ENCODE peak calls at places on chromosomes 3 and 15, in eight cellular contexts. Y, H, S, T, X, K, L and O are unnamed samples.

GRCh38 chr3:79081285-79081684 is 686.5 kb downstream of the ROBO1 start:
- DNase-seq in Y (no peak), H (no peak), S (no peak), T (no peak), X (no peak), K (no peak), L (no peak), O (no peak)

GRCh38 chr3:33577588-33577987 is 137.4 kb upstream of the UBP1 start:
- DNase-seq in Y (no peak), H (no peak), S (no peak), T (no peak), X (no peak), K (no peak), L (no peak), O (no peak)

GRCh38 chr3:170429050-170429449 is 10.4 kb downstream of the CLDN11 start:
- DNase-seq in Y (no peak), H (no peak), S (peak; percentile 57), T (no peak), X (peak; percentile 74), K (no peak), L (peak; percentile 89), O (no peak)

GRCh38 chr15:44882499-44882968 is 74.0 kb upstream of the TERB2 start:
- DNase-seq in Y (peak; percentile 54), H (no peak), S (no peak), T (no peak), X (no peak), K (no peak), L (no peak), O (no peak)

GRCh38 chr3:110254591-110254990 is 817.0 kb upstream of the NECTIN3 start:
- DNase-seq in Y (no peak), H (no peak), S (no peak), T (no peak), X (no peak), K (peak; percentile 7), L (no peak), O (no peak)

GRCh38 chr15:44101944-44102343 is 93.1 kb downstream of the FRMD5 start:
- DNase-seq in Y (no peak), H (no peak), S (peak; percentile 91), T (no peak), X (peak; percentile 55), K (no peak), L (peak; percentile 48), O (no peak)

GRCh38 chr3:194487289-194488006 is 646 bp upstream of the ATP13A3 start:
- DNase-seq in Y (peak; percentile 73), H (peak; percentile 76), S (no peak), T (peak; percentile 66), X (peak; percentile 77), K (peak; percentile 91), L (no peak), O (peak; percentile 46)

GRCh38 chr3:124248471-124249028 is 256.6 kb upstream of the ROPN1 start:
- DNase-seq in Y (no peak), H (no peak), S (peak; percentile 81), T (peak; percentile 52), X (peak; percentile 88), K (no peak), L (peak; percentile 80), O (no peak)

GRCh38 chr3:140292154-140292553 is 357.2 kb downstream of the CLSTN2 start:
- DNase-seq in Y (no peak), H (no peak), S (peak; percentile 11), T (no peak), X (peak; percentile 7), K (no peak), L (peak; percentile 28), O (no peak)

GRCh38 chr3:13235079-13235478 is 161.8 kb upstream of the IQSEC1 start:
- DNase-seq in Y (no peak), H (no peak), S (no peak), T (peak; percentile 26), X (no peak), K (peak; percentile 59), L (no peak), O (no peak)

GRCh38 chr15:55270301-55270700 is 19.3 kb downstream of the RAB27A start:
- DNase-seq in Y (no peak), H (no peak), S (no peak), T (peak; percentile 24), X (no peak), K (no peak), L (no peak), O (no peak)

GRCh38 chr3:87076951-87077350 is 86.0 kb upstream of the VGLL3 start:
- DNase-seq in Y (no peak), H (no peak), S (peak; percentile 55), T (no peak), X (peak; percentile 69), K (no peak), L (peak; percentile 73), O (no peak)

GRCh38 chr3:104549099-104549714 is 817.5 kb upstream of the ALCAM start:
- DNase-seq in Y (no peak), H (no peak), S (peak; percentile 64), T (no peak), X (peak; percentile 1), K (no peak), L (no peak), O (no peak)

GRCh38 chr3:29202368-29202767 is 78.5 kb upstream of the RBMS3 start:
- DNase-seq in Y (no peak), H (no peak), S (peak; percentile 15), T (no peak), X (peak; percentile 29), K (no peak), L (no peak), O (no peak)

GRCh38 chr3:141242035-141242721 is 10.6 kb downstream of the PXYLP1 start:
- DNase-seq in Y (no peak), H (peak; percentile 56), S (peak; percentile 83), T (no peak), X (peak; percentile 30), K (no peak), L (no peak), O (no peak)

GRCh38 chr15:78811124-78811824 is at the start of gene ADAMTS7:
- DNase-seq in Y (peak; percentile 98), H (peak; percentile 94), S (peak; percentile 62), T (peak; percentile 99), X (peak; percentile 88), K (peak; percentile 91), L (peak; percentile 37), O (no peak)

GRCh38 chr3:191235331-191236314 is 36.6 kb downstream of the OSTN start:
- DNase-seq in Y (peak; percentile 72), H (no peak), S (peak; percentile 70), T (no peak), X (peak; percentile 30), K (no peak), L (peak; percentile 55), O (no peak)

GRCh38 chr3:64405211-64405818 is 180.0 kb upstream of the PRICKLE2 start:
- DNase-seq in Y (no peak), H (no peak), S (peak; percentile 69), T (no peak), X (peak; percentile 71), K (no peak), L (no peak), O (no peak)

GRCh38 chr15:69591905-69592508 is 139.4 kb downstream of the RPLP1 start:
- DNase-seq in Y (no peak), H (no peak), S (no peak), T (no peak), X (no peak), K (no peak), L (no peak), O (no peak)

GRCh38 chr3:24072193-24072592 is 127.1 kb downstream of the NR1D2 start:
- DNase-seq in Y (no peak), H (no peak), S (no peak), T (no peak), X (no peak), K (no peak), L (no peak), O (no peak)
- TF ChIP-seq CTCF in Y (no peak), H (no peak), S (no peak), T (no peak), X (no peak), K (no peak), L (no peak), O (no peak)

GRCh38 chr15:62365795-62366442 is 200.8 kb upstream of the C2CD4B start:
- DNase-seq in Y (no peak), H (no peak), S (no peak), T (no peak), X (no peak), K (no peak), L (no peak), O (no peak)
- TF ChIP-seq CTCF in Y (no peak), H (no peak), S (no peak), T (no peak), X (no peak), K (no peak), L (no peak), O (no peak)

DNA sequence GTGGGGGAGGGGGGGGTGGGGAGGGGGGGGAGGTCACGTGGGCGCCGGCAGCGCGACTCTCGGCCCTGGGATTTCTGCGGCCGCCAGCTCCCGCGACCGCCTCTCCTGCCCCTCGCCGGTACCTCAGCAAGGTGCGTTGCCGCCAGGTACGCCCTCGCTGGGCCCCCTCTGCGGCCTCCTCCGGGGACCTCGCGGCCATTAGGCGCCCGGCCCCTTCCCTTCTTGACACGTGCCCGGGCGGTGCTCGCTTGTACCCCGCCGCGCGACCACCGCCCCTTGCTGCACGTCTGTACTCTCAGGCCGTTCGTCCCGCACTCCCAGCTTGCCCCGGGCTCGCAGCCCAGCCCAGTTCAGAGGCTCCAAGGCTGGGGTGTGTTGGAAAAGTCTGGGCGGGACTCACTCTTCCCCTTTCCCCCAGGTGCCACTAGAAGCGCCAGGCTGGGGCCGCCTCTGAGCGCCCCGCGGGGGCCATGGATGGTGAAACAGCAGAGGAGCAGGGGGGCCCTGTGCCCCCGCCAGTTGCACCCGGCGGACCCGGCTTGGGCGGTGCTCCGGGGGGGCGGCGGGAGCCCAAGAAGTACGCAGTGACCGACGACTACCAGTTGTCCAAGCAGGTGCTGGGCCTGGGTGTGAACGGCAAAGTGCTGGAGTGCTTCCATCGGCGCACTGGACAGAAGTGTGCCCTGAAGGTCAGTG is at the start of gene MAPKAPK3:
- DNase-seq in Y (no peak), H (no peak), S (no peak), T (no peak), X (peak; percentile 27), K (peak; percentile 91), L (no peak), O (no peak)
- TF ChIP-seq CTCF in Y (no peak), H (no peak), S (no peak), T (no peak), X (no peak), K (no peak), L (no peak), O (no peak)

GRCh38 chr3:127902486-127902885 is 12.5 kb upstream of the KBTBD12 start:
- DNase-seq in Y (no peak), H (no peak), S (no peak), T (no peak), X (no peak), K (no peak), L (no peak), O (no peak)

GRCh38 chr3:127903596-127903995 is 11.4 kb upstream of the KBTBD12 start:
- DNase-seq in Y (no peak), H (no peak), S (no peak), T (no peak), X (no peak), K (no peak), L (no peak), O (no peak)

GRCh38 chr3:127899200-127899599 is 15.8 kb upstream of the KBTBD12 start:
- DNase-seq in Y (no peak), H (no peak), S (no peak), T (no peak), X (no peak), K (no peak), L (no peak), O (no peak)

GRCh38 chr3:127900536-127900935 is 14.5 kb upstream of the KBTBD12 start:
- DNase-seq in Y (no peak), H (no peak), S (no peak), T (no peak), X (no peak), K (no peak), L (no peak), O (no peak)

GRCh38 chr3:127899769-127900168 is 15.3 kb upstream of the KBTBD12 start:
- DNase-seq in Y (peak; percentile 40), H (no peak), S (no peak), T (no peak), X (no peak), K (no peak), L (no peak), O (no peak)
- TF ChIP-seq CTCF in Y (no peak), H (no peak), S (no peak), T (no peak), X (no peak), K (no peak), L (no peak), O (no peak)